ENCODE peak calls at places on chromosome 16, in nine cellular contexts. J is right lobe of liver, S is uterus, T is NB4, L is esophagus muscularis mucosa, M is suprapubic skin, Q is tibial nerve, A is heart left ventricle, C is stomach. B is an unnamed sample.

GRCh38 chr16:852451-853185 is 52.1 kb upstream of the GNG13 start:
- DNase-seq in J (no peak), S (no peak), T (no peak), L (no peak), M (no peak), Q (no peak), A (peak), C (no peak), B (no peak)

GRCh38 chr16:87131996-87132345 is 185.2 kb downstream of the C16orf95 start:
- DNase-seq in J (no peak), S (no peak), T (no peak), L (no peak), M (no peak), Q (no peak), A (no peak), C (no peak), B (no peak)

GRCh38 chr16:47715442-47716054 is 254.4 kb downstream of the PHKB start:
- DNase-seq in J (no peak), S (no peak), T (no peak), L (no peak), M (no peak), Q (no peak), A (no peak), C (no peak), B (no peak)

GRCh38 chr16:8512941-8513624 is 77.2 kb downstream of the TMEM114 start:
- DNase-seq in J (no peak), S (no peak), T (no peak), L (no peak), M (no peak), Q (no peak), A (no peak), C (no peak), B (no peak)

GRCh38 chr16:80606221-80606766 is 65.5 kb downstream of the DYNLRB2 start:
- DNase-seq in J (no peak), S (no peak), T (no peak), L (no peak), M (no peak), Q (no peak), A (no peak), C (no peak), B (no peak)

GRCh38 chr16:86041205-86041604 is 142.2 kb downstream of the IRF8 start:
- DNase-seq in J (no peak), S (no peak), T (no peak), L (no peak), M (no peak), Q (no peak), A (no peak), C (no peak), B (no peak)

GRCh38 chr16:4179020-4179419 is 62.8 kb upstream of the ADCY9 start:
- DNase-seq in J (peak), S (no peak), T (peak), L (no peak), M (no peak), Q (no peak), A (no peak), C (no peak), B (peak)

GRCh38 chr16:85460252-85460982 is 152.7 kb upstream of the GSE1 start:
- DNase-seq in J (no peak), S (no peak), T (peak), L (no peak), M (no peak), Q (no peak), A (no peak), C (no peak), B (no peak)

GRCh38 chr16:71384073-71384724 is 25.7 kb downstream of the CALB2 start:
- DNase-seq in J (no peak), S (no peak), T (no peak), L (no peak), M (no peak), Q (no peak), A (no peak), C (no peak), B (no peak)

GRCh38 chr16:51268237-51268636 is 117.2 kb upstream of the SALL1 start:
- DNase-seq in J (no peak), S (no peak), T (no peak), L (no peak), M (no peak), Q (no peak), A (no peak), C (no peak), B (no peak)

GRCh38 chr16:84737192-84737591 is 37.4 kb downstream of the USP10 start:
- DNase-seq in J (no peak), S (no peak), T (no peak), L (no peak), M (no peak), Q (no peak), A (no peak), C (no peak), B (no peak)

GRCh38 chr16:82633964-82634600 is 7.3 kb downstream of the CDH13 start:
- DNase-seq in J (no peak), S (no peak), T (no peak), L (no peak), M (no peak), Q (no peak), A (peak), C (no peak), B (no peak)

GRCh38 chr16:77674888-77675287 is 47.4 kb upstream of the NUDT7 start:
- DNase-seq in J (no peak), S (no peak), T (no peak), L (no peak), M (no peak), Q (no peak), A (no peak), C (no peak), B (no peak)

GRCh38 chr16:79437764-79438728 is 162.5 kb downstream of the MAF start:
- DNase-seq in J (no peak), S (no peak), T (no peak), L (no peak), M (no peak), Q (no peak), A (peak), C (no peak), B (no peak)

GRCh38 chr16:68790130-68790761 is 53.1 kb upstream of the TANGO6 start:
- DNase-seq in J (no peak), S (peak), T (peak), L (no peak), M (no peak), Q (no peak), A (no peak), C (peak), B (no peak)

GRCh38 chr16:16064874-16065384 is 115.5 kb downstream of the ABCC1 start:
- DNase-seq in J (no peak), S (no peak), T (no peak), L (no peak), M (no peak), Q (no peak), A (no peak), C (no peak), B (no peak)

GRCh38 chr16:23595246-23595950 is 718 bp downstream of the NDUFAB1 start:
- DNase-seq in J (no peak), S (no peak), T (no peak), L (no peak), M (no peak), Q (no peak), A (no peak), C (no peak), B (no peak)

GRCh38 chr16:9351440-9351839 is 260.0 kb downstream of the HAPSTR1 start:
- DNase-seq in J (no peak), S (no peak), T (no peak), L (peak), M (no peak), Q (no peak), A (no peak), C (peak), B (no peak)

GRCh38 chr16:72247821-72248253 is 75.9 kb upstream of the PMFBP1 start:
- DNase-seq in J (no peak), S (no peak), T (no peak), L (no peak), M (no peak), Q (no peak), A (no peak), C (no peak), B (peak)

GRCh38 chr16:629289-630023 is 1.3 kb upstream of the WFIKKN1 start:
- DNase-seq in J (peak), S (peak), T (no peak), L (no peak), M (no peak), Q (no peak), A (peak), C (no peak), B (no peak)

GRCh38 chr16:58157239-58157638 is 28.1 kb upstream of the CFAP20 start:
- DNase-seq in J (no peak), S (no peak), T (no peak), L (no peak), M (no peak), Q (no peak), A (no peak), C (no peak), B (no peak)

DNA sequence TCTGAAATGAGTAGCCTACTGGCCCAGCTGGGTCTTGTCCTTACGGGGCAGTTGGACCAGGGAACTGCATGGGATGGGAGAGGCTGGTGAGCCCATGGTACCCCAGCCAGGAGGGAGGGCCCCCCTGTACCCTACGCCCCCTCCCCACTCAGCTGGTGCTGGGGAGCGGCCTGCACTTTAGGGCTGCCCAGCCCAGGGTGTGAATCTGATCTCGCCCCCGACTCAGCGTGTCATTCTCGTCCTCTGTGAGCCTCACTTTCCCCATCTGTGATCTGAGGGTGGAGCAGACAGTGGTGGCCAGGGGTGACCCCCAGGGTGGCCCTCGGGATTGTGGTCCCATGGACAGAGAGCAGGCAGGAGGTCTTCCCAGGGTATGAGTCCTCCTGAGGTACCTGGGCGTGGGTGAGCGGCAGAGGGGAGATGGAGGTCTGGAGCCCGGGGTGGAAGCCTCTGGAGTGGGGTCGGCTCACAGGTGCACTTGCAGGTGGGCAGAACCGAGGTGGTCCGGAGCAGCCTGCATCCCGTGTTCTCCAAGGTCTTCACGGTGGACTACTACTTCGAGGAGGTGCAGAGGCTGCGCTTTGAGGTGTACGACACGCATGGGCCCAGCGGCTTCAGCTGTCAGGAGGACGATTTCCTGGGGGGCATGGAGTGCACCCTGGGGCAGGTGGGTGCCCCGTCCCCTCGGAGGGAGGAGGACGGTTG is 1.6 kb downstream of the CPNE7 start:
- DNase-seq in J (no peak), S (no peak), T (no peak), L (no peak), M (no peak), Q (no peak), A (no peak), C (no peak), B (no peak)
- H3K4me3 ChIP-seq in J (no peak), S (no peak), T (no peak), L (no peak), M (no peak), Q (no peak), A (no peak), C (no peak), B (no peak)

GRCh38 chr16:66696669-66697630 is at the start of gene CMTM4:
- DNase-seq in J (peak), S (peak), T (peak), L (no peak), M (peak), Q (peak), A (peak), C (peak), B (peak)
- TF ChIP-seq POLR2A in J (peak), S (no peak), T (no peak), L (no peak), M (no peak), Q (no peak), A (peak), C (no peak), B (no peak)

DNA sequence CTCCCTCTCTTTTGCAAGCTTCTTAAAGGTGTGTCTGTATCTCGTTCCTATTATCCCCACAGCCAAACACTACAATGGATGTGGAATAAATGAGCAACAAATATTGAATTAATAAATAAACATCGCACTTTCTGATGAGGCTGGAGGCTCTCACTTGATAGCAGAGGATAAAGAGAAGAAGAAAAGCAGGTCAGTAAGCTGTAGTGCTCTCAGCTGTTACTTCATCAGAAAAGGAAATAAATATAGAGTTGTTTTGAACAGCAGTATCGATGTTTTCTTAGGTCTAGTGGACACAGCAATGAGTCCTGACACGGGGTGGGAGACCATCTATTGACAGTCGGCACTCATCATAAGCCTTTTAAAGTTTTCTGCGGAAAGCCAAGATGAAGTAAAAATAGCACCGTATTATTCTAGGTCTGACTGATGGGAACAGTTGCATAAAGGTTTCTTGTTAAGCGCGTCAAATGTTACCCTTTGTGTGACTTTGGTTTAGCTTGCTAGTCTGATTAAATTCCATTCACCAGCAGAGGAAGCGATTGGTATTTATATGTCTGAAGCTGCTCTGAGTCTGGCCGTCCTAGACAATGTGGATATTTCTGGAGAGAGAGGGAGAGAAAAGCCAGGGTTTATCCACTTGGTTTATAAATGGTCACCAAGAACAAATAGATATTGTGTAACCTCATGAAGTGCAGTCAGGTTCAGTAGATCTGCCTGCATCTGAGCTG is 646.1 kb downstream of the CDH11 start:
- DNase-seq in J (no peak), S (no peak), T (no peak), L (no peak), M (no peak), Q (no peak), A (no peak), C (no peak), B (no peak)
- H3K4me3 ChIP-seq in J (no peak), S (no peak), T (no peak), L (no peak), M (no peak), Q (no peak), A (no peak), C (no peak), B (no peak)

DNA sequence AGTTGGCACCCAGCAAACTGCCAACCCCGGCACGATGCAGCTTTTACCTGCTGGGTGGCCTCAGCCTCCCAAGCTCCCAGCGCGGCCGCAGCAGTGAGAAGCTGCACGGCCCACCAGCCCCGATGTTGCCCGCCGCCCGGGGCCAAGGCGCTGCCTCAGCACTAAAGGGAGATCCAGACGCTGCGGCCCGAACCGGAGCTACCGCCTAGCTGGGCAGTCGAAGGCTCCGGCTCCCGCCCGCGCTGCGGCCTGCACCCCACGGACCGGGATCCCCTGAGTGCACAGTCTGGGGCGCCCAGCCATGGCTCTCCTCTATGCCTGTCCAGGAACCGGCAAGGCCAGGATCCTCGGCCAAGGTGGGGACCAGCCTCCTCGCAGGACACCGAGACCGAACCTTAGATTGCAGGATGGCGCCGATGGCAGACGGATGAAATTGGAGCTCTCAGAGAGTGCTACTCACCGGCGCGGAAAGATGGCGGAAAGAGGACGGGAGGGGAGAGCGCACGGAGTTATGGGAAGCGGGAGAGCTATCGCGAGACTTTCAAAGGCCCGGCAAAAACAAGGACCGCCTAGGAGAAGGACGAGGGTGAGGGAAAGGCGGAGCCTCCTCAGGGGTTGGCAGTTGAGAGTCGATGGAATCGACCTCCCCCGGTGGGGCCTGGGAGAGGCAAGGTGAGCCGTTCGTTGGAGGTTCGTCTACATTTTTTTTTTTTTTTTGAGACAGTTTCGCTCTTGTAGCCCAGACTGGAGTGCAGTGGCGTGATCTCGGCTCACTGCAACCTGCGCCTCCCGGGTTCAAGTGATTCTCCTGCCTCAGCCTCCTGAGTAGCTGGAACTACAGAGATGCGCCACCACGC is at the start of gene RPS15A:
- DNase-seq in J (peak), S (peak), T (peak), L (peak), M (peak), Q (peak), A (peak), C (peak), B (peak)
- TF ChIP-seq POLR2A in J (peak), S (peak), T (peak), L (peak), M (peak), Q (peak), A (peak), C (no peak), B (no peak)

B was measured in lower leg skin.